ENCODE peak calls at places on chromosomes 3 and 15, in ten cellular contexts. E is K562, G is Peyer's patch, T is fibroblast of lung, Z is psoas muscle, B is ovary, Q is fibroblast of pulmonary artery, U is colonic mucosa, J is fibroblast of mammary gland, D is cardiac muscle cell. S is an unnamed sample.

GRCh38 chr3:9416139-9416780 is 18.8 kb downstream of the SETD5 start:
- DNase-seq in B (no peak), Z (no peak), J (peak; percentile 14), E (no peak), U (no peak), Q (no peak), T (peak; percentile 41), G (no peak), D (no peak), S (no peak)

GRCh38 chr3:115325539-115325938 is 178.5 kb upstream of the ZBTB20 start:
- DNase-seq in J (peak; percentile 59), Z (no peak), T (peak; percentile 55), D (peak; percentile 89), E (peak; percentile 14), B (no peak), G (no peak), U (no peak), Q (peak; percentile 72), S (peak; percentile 4)

GRCh38 chr15:52117549-52117948 is 5.0 kb upstream of the BCL2L10 start:
- DNase-seq in G (no peak), D (no peak), T (no peak), J (no peak), Q (no peak), E (no peak), B (no peak), Z (no peak), U (no peak), S (no peak)

GRCh38 chr3:16504242-16504641 is 9.3 kb downstream of the RFTN1 start:
- DNase-seq in U (no peak), E (no peak), J (peak; percentile 14), Z (no peak), G (no peak), B (no peak), D (no peak), Q (no peak), T (peak; percentile 48), S (no peak)

GRCh38 chr3:87145553-87145952 is 81.6 kb upstream of the CHMP2B start:
- DNase-seq in U (no peak), E (no peak), Z (no peak), T (peak; percentile 7), Q (peak; percentile 44), B (no peak), D (peak; percentile 12), J (peak; percentile 28), G (no peak), S (no peak)

GRCh38 chr3:38343797-38344594 is 2.6 kb upstream of the XYLB start:
- DNase-seq in T (peak; percentile 33), J (peak; percentile 14), G (no peak), B (no peak), Z (no peak), U (no peak), D (no peak), Q (peak; percentile 19), E (no peak), S (no peak)

GRCh38 chr15:33194237-33194636 is 277 bp downstream of the FMN1 start:
- DNase-seq in U (no peak), J (peak; percentile 11), G (peak; percentile 48), Z (peak; percentile 51), D (no peak), E (peak; percentile 9), B (no peak), Q (no peak), T (peak; percentile 8), S (no peak)

GRCh38 chr15:31202953-31203352 is 101.4 kb upstream of the TRPM1 start:
- DNase-seq in T (no peak), E (no peak), Q (no peak), D (no peak), G (no peak), Z (no peak), B (no peak), J (no peak), U (no peak), S (no peak)

GRCh38 chr15:94351121-94351520 is 119.8 kb downstream of the MCTP2 start:
- DNase-seq in U (no peak), T (no peak), J (no peak), Q (no peak), B (no peak), D (no peak), G (no peak), E (no peak), Z (no peak), S (no peak)
- H3K4me3 ChIP-seq in U (no peak overlapping the region), T (no peak overlapping the region), J (no peak overlapping the region), Q (no peak overlapping the region), B (no peak overlapping the region), D (no peak overlapping the region), G (no peak overlapping the region), E (no peak overlapping the region), Z (no peak overlapping the region), S (no peak overlapping the region)

GRCh38 chr3:178439504-178439903 is 96.7 kb upstream of the KCNMB2 start:
- DNase-seq in T (peak; percentile 62), E (no peak), D (peak; percentile 18), B (no peak), Z (no peak), Q (peak; percentile 61), J (peak; percentile 55), G (no peak), U (no peak), S (no peak)

GRCh38 chr3:178435575-178435974 is 100.7 kb upstream of the KCNMB2 start:
- DNase-seq in D (no peak), E (no peak), J (no peak), U (no peak), Z (no peak), G (no peak), B (no peak), Q (no peak), T (no peak), S (no peak)

GRCh38 chr3:178436773-178437172 is 99.5 kb upstream of the KCNMB2 start:
- DNase-seq in T (peak; percentile 73), J (peak; percentile 69), U (no peak), E (peak; percentile 14), Z (no peak), Q (peak; percentile 69), B (no peak), D (peak; percentile 32), G (no peak), S (no peak)

DNA sequence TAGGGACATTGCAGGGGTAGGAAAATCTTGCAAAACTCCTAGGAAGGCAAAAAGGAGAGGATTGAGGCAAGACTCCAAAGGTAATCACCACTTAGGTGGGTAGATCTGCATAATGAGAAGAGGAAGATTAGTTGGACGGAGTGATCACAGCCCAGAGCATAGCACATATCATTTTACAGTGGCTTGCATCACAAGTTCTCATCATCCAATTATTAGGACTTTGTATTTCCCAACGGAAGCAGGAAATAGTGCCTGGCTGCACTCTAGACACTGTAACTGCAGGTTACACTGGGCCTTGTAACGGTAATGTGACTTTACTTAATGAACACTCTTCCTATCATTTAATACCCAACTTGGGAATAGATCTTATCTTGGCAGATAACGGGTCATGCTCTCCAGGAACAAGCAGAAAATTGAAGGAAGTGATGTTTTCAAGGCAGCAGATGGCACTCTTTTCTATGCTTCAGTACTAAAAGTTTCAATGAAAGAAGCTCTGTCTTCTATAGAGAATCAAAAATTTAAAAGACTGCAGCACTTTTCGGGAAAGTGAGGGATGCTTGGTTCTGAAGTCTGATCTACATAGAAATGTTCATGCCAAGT is 101.9 kb upstream of the KCNMB2 start:
- DNase-seq in Q (peak; percentile 19), T (peak; percentile 33), B (no peak), D (no peak), Z (no peak), G (no peak), U (no peak), E (no peak), J (no peak), S (no peak)
- TF ChIP-seq CTCF in Q (peak; percentile 10), T (peak; percentile 19), B (no peak), D (no peak), Z (peak; percentile 3), G (no peak), U (no peak), E (no peak), J (peak; percentile 29), S (peak; percentile 54)

GRCh38 chr15:67077641-67078215 is 12.3 kb downstream of the SMAD3 start:
- DNase-seq in Z (peak; percentile 60), J (peak; percentile 24), G (peak; percentile 71), T (no peak), U (peak; percentile 81), D (no peak), E (no peak), B (no peak), Q (no peak), S (no peak)

GRCh38 chr15:67079361-67079760 is 14.0 kb downstream of the SMAD3 start:
- DNase-seq in T (no peak), U (no peak), J (peak; percentile 78), B (no peak), E (no peak), Q (no peak), G (no peak), Z (no peak), D (no peak), S (no peak)

GRCh38 chr15:67074886-67075229 is 9.5 kb downstream of the SMAD3 start:
- DNase-seq in T (no peak), D (no peak), J (peak; percentile 47), B (no peak), Z (no peak), U (no peak), E (no peak), Q (no peak), G (no peak), S (no peak)

GRCh38 chr15:67072951-67073350 is 7.5 kb downstream of the SMAD3 start:
- DNase-seq in Z (no peak), G (no peak), B (no peak), T (no peak), U (no peak), E (no peak), J (peak; percentile 10), D (no peak), Q (no peak), S (no peak)

GRCh38 chr15:67076147-67076843 is 10.9 kb downstream of the SMAD3 start:
- DNase-seq in E (peak; percentile 66), U (no peak), T (peak; percentile 80), Z (peak; percentile 57), Q (peak; percentile 86), B (no peak), J (peak; percentile 93), D (no peak), G (peak; percentile 75), S (no peak)
- H3K4me3 ChIP-seq in E (no peak overlapping the region), U (no peak overlapping the region), T (no peak overlapping the region), Z (no peak overlapping the region), Q (no peak overlapping the region), B (no peak overlapping the region), J (no peak overlapping the region), D (no peak overlapping the region), G (no peak overlapping the region), S (no peak overlapping the region)

DNA sequence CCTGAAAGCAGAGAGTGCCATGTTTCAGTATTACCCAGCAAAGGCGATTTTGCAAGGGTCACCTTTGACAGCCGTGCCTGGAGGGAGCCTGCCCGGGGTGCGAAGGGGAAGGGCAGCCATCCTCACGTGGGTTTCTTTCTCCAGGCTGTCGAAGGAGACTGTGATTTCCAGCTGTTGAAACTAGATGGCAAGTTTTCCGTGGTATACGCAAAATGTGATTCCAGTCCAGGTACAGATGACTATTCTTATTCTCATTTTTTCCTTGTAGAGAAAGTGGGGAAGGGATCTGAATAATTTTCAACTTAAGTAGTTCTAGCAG is 3.4 kb downstream of the AHSG start:
- DNase-seq in B (no peak), T (no peak), G (no peak), D (no peak), E (no peak), Z (no peak), J (no peak), U (no peak), Q (no peak), S (no peak)
- TF ChIP-seq CTCF in B (no peak), T (no peak), G (no peak), D (no peak), E (no peak), Z (no peak), J (no peak), U (no peak), Q (no peak), S (no peak)

GRCh38 chr15:85621096-85621495 is 173.6 kb downstream of the KLHL25 start:
- DNase-seq in Q (no peak), B (no peak), T (no peak), J (peak; percentile 82), G (no peak), D (no peak), U (no peak), E (no peak), Z (no peak), S (no peak)
- H3K4me3 ChIP-seq in Q (peak overlapping the region; percentile 66), B (peak overlapping the region; percentile 72), T (peak overlapping the region; percentile 70), J (peak overlapping the region; percentile 70), G (peak overlapping the region; percentile 21), D (no peak overlapping the region), U (peak overlapping the region; percentile 9), E (no peak overlapping the region), Z (peak overlapping the region; percentile 67), S (no peak overlapping the region)

S was measured in LNCaP clone FGC.